ENCODE peak calls at places on chromosomes 6 and 20, in four cellular contexts. F is lower lobe of right lung, A is uterus, U is foreskin fibroblast. C is an unnamed sample.

GRCh38 chr20:17807670-17808069 is 107.9 kb downstream of the BANF2 start:
- DNase-seq in U (peak; percentile 66), F (no peak), A (no peak), C (no peak)

GRCh38 chr6:162825597-162825996 is 97.8 kb downstream of the PACRG start:
- DNase-seq in A (no peak), F (no peak), U (no peak), C (no peak)

GRCh38 chr6:116932496-116932895 is 55.5 kb downstream of the RFX6 start:
- DNase-seq in U (no peak), A (no peak), F (no peak), C (no peak)

GRCh38 chr20:32035398-32035852 is 16.6 kb upstream of the HCK start:
- DNase-seq in A (no peak), U (no peak), F (no peak), C (no peak)

GRCh38 chr6:7171119-7171518 is 63.4 kb downstream of the RREB1 start:
- DNase-seq in A (no peak), U (no peak), F (no peak), C (no peak)

GRCh38 chr6:123575218-123575617 is 61.5 kb downstream of the TRDN start:
- DNase-seq in A (no peak), U (no peak), F (no peak), C (no peak)

GRCh38 chr6:20092071-20092566 is 120.2 kb downstream of the MBOAT1 start:
- DNase-seq in A (no peak), F (no peak), U (peak; percentile 61), C (no peak)

GRCh38 chr20:16580127-16580526 is 6.9 kb upstream of the KIF16B start:
- DNase-seq in F (no peak), U (peak; percentile 90), A (no peak), C (no peak)

GRCh38 chr20:3080939-3081388 is 3.6 kb downstream of the AVP start:
- DNase-seq in F (no peak), U (peak; percentile 78), A (no peak), C (no peak)

GRCh38 chr6:73285674-73286283 is 22.8 kb upstream of the KHDC1 start:
- DNase-seq in F (no peak), U (peak; percentile 78), A (no peak), C (no peak)

GRCh38 chr6:144305985-144306384 is 20.9 kb downstream of the UTRN start:
- DNase-seq in F (no peak), A (no peak), U (peak; percentile 55), C (no peak)

GRCh38 chr6:24991748-24992467 is 56.1 kb upstream of the RIPOR2 start:
- DNase-seq in A (peak; percentile 53), U (peak; percentile 68), F (peak; percentile 62), C (no peak)

GRCh38 chr6:71123051-71123450 is 165.6 kb upstream of the OGFRL1 start:
- DNase-seq in A (no peak), U (no peak), F (no peak), C (no peak)

GRCh38 chr6:149278996-149279395 is 38.5 kb upstream of the TAB2 start:
- DNase-seq in U (no peak), F (no peak), A (no peak), C (no peak)

GRCh38 chr6:2695464-2696095 is 55.1 kb downstream of the MYLK4 start:
- DNase-seq in F (no peak), A (no peak), U (peak; percentile 61), C (no peak)

GRCh38 chr6:1328129-1328528 is 16.2 kb downstream of the FOXQ1 start:
- DNase-seq in A (no peak), F (no peak), U (no peak), C (no peak)

GRCh38 chr6:147081210-147081609 is 123.0 kb upstream of the STXBP5 start:
- DNase-seq in U (no peak), A (no peak), F (no peak), C (no peak)

GRCh38 chr6:155120034-155120433 is 124.9 kb downstream of the TIAM2 start:
- DNase-seq in U (no peak), F (no peak), A (no peak), C (no peak)

GRCh38 chr20:46752639-46753235 is 43.3 kb downstream of the SLC2A10 start:
- DNase-seq in U (peak; percentile 78), A (peak; percentile 47), F (peak; percentile 67), C (no peak)

GRCh38 chr6:43855247-43855646 is 85.2 kb downstream of the VEGFA start:
- DNase-seq in A (no peak), F (no peak), U (no peak), C (no peak)

GRCh38 chr6:169417101-169417500 is 163.5 kb upstream of the THBS2 start:
- DNase-seq in A (no peak), U (no peak), F (no peak), C (no peak)

GRCh38 chr6:150169609-150170008 is 26.8 kb downstream of the PPP1R14C start:
- DNase-seq in U (peak; percentile 71), A (no peak), F (no peak), C (no peak)

GRCh38 chr6:81752969-81753708 is 658 bp upstream of the TENT5A start:
- DNase-seq in F (peak; percentile 96), U (peak; percentile 99), A (peak; percentile 88), C (peak; percentile 96)

GRCh38 chr6:73854998-73855718 is 159.2 kb downstream of the CD109 start:
- DNase-seq in F (no peak), A (peak; percentile 44), U (peak; percentile 79), C (no peak)

GRCh38 chr6:2196079-2196679 is 49.2 kb downstream of the GMDS start:
- DNase-seq in U (peak; percentile 68), A (peak; percentile 37), F (no peak), C (no peak)

GRCh38 chr6:10582774-10583508 is 61.8 kb downstream of the GCNT2 start:
- DNase-seq in A (no peak), F (no peak), U (no peak), C (no peak)

GRCh38 chr20:14861028-14861699 is 523.8 kb upstream of the FLRT3 start:
- DNase-seq in U (no peak), F (no peak), A (no peak), C (no peak)

GRCh38 chr6:113662688-113663333 is 194.3 kb upstream of the MARCKS start:
- DNase-seq in A (no peak), F (no peak), U (no peak), C (no peak)

GRCh38 chr6:68233623-68234022 is 401.5 kb upstream of the ADGRB3 start:
- DNase-seq in F (no peak), A (no peak), U (peak; percentile 88), C (no peak)

GRCh38 chr6:74872754-74873446 is 333.0 kb downstream of the COL12A1 start:
- DNase-seq in F (no peak), U (no peak), A (no peak), C (no peak)

GRCh38 chr6:137234505-137234863 is 15.3 kb upstream of the IFNGR1 start:
- DNase-seq in F (no peak), A (no peak), U (no peak), C (no peak)

GRCh38 chr20:59645761-59646171 is 41.4 kb downstream of the PHACTR3 start:
- DNase-seq in F (no peak), U (no peak), A (no peak), C (peak; percentile 26)
- TF ChIP-seq CTCF in F (peak; percentile 14), U (peak; percentile 4), A (no peak), C (no peak)

GRCh38 chr6:131952886-131953509 is 1.8 kb upstream of the CCN2 start:
- DNase-seq in U (no peak), F (no peak), A (no peak), C (no peak)

GRCh38 chr6:131949909-131950766 is 1.0 kb downstream of the CCN2 start:
- DNase-seq in A (peak; percentile 87), U (peak; percentile 93), F (peak; percentile 74), C (peak; percentile 90)

GRCh38 chr6:131949615-131949908 is 1.6 kb downstream of the CCN2 start:
- DNase-seq in A (no peak), U (peak; percentile 89), F (no peak), C (no peak)

GRCh38 chr6:131950767-131951575 is at the start of gene CCN2:
- DNase-seq in F (peak; percentile 79), U (peak; percentile 96), A (peak; percentile 88), C (peak; percentile 94)

DNA sequence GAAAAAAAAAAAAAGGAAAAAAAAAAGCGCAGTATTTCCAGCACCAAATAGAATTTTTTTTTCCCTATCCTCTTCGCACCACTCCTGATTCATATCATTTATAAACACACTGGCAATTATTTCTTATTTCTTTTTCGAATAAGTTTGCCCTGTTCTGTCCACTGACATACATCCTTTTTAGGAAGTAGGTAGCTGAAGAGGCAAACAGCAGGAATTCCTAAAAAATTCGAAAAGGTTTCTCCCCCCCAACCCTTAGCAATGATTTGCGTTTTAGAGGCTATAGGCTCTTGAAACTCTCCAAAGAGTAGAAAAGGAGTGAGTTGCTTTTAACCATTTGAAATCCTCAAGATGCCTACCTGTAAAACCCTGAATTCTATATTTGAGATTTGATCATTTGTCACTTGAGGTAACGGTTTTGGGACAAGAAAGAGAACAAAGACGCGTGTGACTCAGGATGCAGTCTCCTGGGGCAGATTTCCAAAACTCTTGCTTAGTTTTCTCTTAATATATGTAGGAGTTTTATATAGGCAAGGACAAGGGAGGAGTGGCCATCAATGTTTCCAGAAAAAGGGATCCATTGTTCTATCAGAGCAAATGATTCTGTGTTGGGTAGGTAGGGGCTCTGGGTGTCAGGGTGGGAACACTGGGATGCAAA is 531 bp upstream of the CCN2 start:
- DNase-seq in F (no peak), A (no peak), U (no peak), C (no peak)
- H3K4me3 ChIP-seq in F (peak overlapping the region; percentile 61), A (peak overlapping the region; percentile 78), U (peak overlapping the region; percentile 68), C (peak overlapping the region; percentile 91)

GRCh38 chr20:63278661-63279060 is 6.0 kb downstream of the ARFGAP1 start:
- DNase-seq in A (no peak), U (no peak), F (no peak), C (no peak)
- TF ChIP-seq CTCF in A (no peak), U (no peak), F (no peak), C (no peak)

GRCh38 chr20:53576586-53577318 is 16.9 kb downstream of the ZNF217 start:
- DNase-seq in A (no peak), U (no peak), F (no peak), C (no peak)

GRCh38 chr20:53579266-53579580 is 14.4 kb downstream of the ZNF217 start:
- DNase-seq in U (no peak), F (no peak), A (peak; percentile 46), C (no peak)

GRCh38 chr20:53579581-53580375 is 13.9 kb downstream of the ZNF217 start:
- DNase-seq in U (peak; percentile 81), F (peak; percentile 42), A (peak; percentile 33), C (no peak)

GRCh38 chr20:53580376-53581111 is 13.1 kb downstream of the ZNF217 start:
- DNase-seq in F (no peak), A (no peak), U (no peak), C (no peak)

DNA sequence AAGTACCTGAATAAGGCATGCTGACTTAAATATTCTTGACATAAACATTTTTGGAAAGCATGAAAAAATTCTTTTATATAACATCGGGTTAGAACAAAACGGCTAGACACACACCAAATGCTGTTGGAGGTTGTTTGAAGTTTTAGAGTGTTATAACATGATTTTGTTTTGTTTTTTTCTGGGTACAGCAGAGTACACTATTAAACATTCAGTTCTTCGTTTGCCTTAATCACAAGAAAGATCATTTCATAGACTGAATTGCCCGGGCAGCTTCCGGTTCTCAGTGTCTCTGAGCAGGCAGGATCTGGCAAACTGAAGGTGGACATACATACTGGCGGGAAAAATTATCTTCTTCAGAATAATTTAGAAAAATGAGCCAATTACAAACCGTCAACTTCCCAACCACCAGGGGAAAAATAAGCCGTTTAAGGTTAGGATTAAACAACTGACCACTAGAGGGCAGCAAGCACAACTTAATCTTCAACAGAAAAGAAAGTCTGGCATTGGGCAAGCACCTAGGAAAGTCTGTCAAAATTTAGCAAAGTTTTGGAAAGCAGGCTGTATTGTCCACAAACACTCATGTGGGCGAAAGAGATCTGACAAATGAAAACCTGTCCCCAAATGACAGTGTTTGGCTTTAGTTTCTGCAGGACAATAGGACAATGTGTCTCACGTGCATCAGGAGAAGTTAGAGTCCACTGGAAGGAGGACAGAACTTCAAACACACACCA is 15.0 kb downstream of the ZNF217 start:
- DNase-seq in A (peak; percentile 82), F (no peak), U (peak; percentile 91), C (no peak)
- H3K4me3 ChIP-seq in A (no peak overlapping the region), F (peak overlapping the region; percentile 37), U (peak overlapping the region; percentile 32), C (peak overlapping the region; percentile 45)